ENCODE peak calls at places on chromosomes 13 and 19, in five cellular contexts. N is psoas muscle, H is osteoblast, D is neural progenitor cell, W is cardiac muscle cell. Q is an unnamed sample. For H3K4me1, the result is how much of the 10 kb centered on the place peaks cover.

GRCh38 chr19:16778796-16779411 is 50.3 kb upstream of the SIN3B start:
- DNase-seq in H (peak), W (peak), N (peak), D (peak), Q (peak)

GRCh38 chr19:33399745-33400681 is 26.5 kb downstream of the CEBPG start:
- DNase-seq in H (peak), N (no peak), D (no peak), W (no peak), Q (no peak)

GRCh38 chr19:3055741-3056453 is 6.4 kb downstream of the TLE5 start:
- DNase-seq in H (peak), N (peak), D (no peak), W (no peak), Q (peak)

GRCh38 chr19:35395762-35396199 is 24.9 kb downstream of the GPR42 start:
- DNase-seq in H (no peak), D (peak), W (no peak), N (no peak), Q (no peak)

GRCh38 chr13:67084066-67084465 is 146.1 kb downstream of the PCDH9 start:
- DNase-seq in N (no peak), D (no peak), W (peak), H (no peak), Q (no peak)

GRCh38 chr19:46731584-46731983 is 14.3 kb upstream of the FKRP start:
- DNase-seq in W (peak), H (no peak), D (no peak), N (no peak), Q (no peak)

GRCh38 chr13:28528848-28529247 is 33.9 kb upstream of the FLT1 start:
- DNase-seq in N (no peak), D (no peak), W (no peak), H (no peak), Q (peak)

GRCh38 chr13:40969169-40969901 is 49.8 kb downstream of the ELF1 start:
- DNase-seq in N (no peak), H (no peak), W (no peak), D (no peak), Q (no peak)

GRCh38 chr13:40341086-40341471 is 325.4 kb downstream of the FOXO1 start:
- DNase-seq in N (no peak), D (peak), W (peak), H (no peak), Q (peak)

GRCh38 chr13:49219647-49220034 is 497 bp upstream of the MLNR start:
- DNase-seq in W (no peak), D (no peak), N (no peak), H (peak), Q (no peak)

GRCh38 chr19:53704011-53704410 is 72.2 kb downstream of the DPRX start:
- DNase-seq in W (no peak), H (no peak), D (no peak), N (no peak), Q (no peak)

GRCh38 chr13:99421758-99422555 is 79.3 kb upstream of the TM9SF2 start:
- DNase-seq in W (no peak), H (no peak), N (no peak), D (no peak), Q (no peak)

GRCh38 chr13:99028890-99029289 is 51.0 kb upstream of the DOCK9 start:
- DNase-seq in D (peak), H (no peak), W (no peak), N (no peak), Q (peak)

GRCh38 chr13:38866649-38867048 is 124.0 kb downstream of the STOML3 start:
- DNase-seq in D (no peak), H (no peak), N (no peak), W (peak), Q (peak)

GRCh38 chr13:26011996-26012688 is 39.7 kb downstream of the SHISA2 start:
- DNase-seq in N (no peak), W (peak), D (no peak), H (no peak), Q (no peak)

GRCh38 chr13:109509154-109509905 is 277.1 kb downstream of the IRS2 start:
- DNase-seq in N (no peak), D (no peak), H (no peak), W (peak), Q (no peak)

GRCh38 chr19:10784257-10784656 is 51.8 kb downstream of the TMED1 start:
- DNase-seq in W (no peak), N (no peak), D (no peak), H (no peak), Q (no peak)

GRCh38 chr13:50069255-50069654 is 54.0 kb downstream of the KCNRG start:
- DNase-seq in H (no peak), W (peak), D (no peak), N (no peak), Q (no peak)

GRCh38 chr19:17347877-17348276 is 10.5 kb downstream of the GTPBP3 start:
- DNase-seq in H (peak), D (no peak), W (no peak), N (no peak), Q (no peak)

GRCh38 chr13:75550159-75550567 is 572 bp downstream of the UCHL3 start:
- DNase-seq in H (no peak), D (peak), N (no peak), W (peak), Q (peak)

GRCh38 chr13:94325660-94326059 is 153.8 kb downstream of the DCT start:
- DNase-seq in H (peak), D (no peak), N (no peak), W (peak), Q (no peak)

GRCh38 chr19:42436006-42436405 is 6.7 kb downstream of the CXCL17 start:
- DNase-seq in N (no peak), H (no peak), D (no peak), W (peak), Q (no peak)

GRCh38 chr19:10812902-10813404 is 23.1 kb downstream of the TMED1 start:
- DNase-seq in N (peak), W (peak), H (peak), D (no peak), Q (no peak)

GRCh38 chr13:76791290-76791664 is 94.9 kb downstream of the KCTD12 start:
- DNase-seq in H (no peak), W (peak), N (no peak), D (no peak), Q (no peak)

GRCh38 chr13:45295536-45295935 is 45.4 kb downstream of the TPT1 start:
- DNase-seq in H (no peak), N (no peak), W (no peak), D (no peak), Q (peak)

GRCh38 chr13:21933001-21933400 is 262.1 kb downstream of the FGF9 start:
- DNase-seq in H (no peak), W (no peak), D (no peak), N (no peak), Q (no peak)

GRCh38 chr19:6730153-6730804 is 7.1 kb downstream of the GPR108 start:
- DNase-seq in D (peak), N (no peak), H (peak), W (no peak), Q (peak)

DNA sequence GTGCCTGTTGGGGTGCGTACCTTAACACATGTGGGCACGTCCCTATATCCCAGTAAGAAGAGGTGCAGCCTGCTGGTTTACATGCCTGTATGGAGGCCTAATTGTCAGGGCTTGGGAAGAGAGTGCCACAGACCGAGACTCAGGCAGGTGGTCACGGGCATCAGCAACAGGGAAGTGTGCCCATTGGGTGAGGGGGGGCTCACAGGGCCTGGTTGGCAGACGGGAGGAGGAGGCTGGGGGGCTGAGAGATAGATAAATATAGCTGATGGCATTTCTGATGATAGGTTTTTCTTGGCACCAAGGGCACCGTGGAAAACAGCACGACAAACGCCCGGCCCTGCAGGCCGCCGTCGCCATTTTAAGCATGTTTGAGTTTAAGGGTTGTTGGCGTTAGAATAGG is 37.6 kb downstream of the NFIX start:
- DNase-seq in H (no peak), D (no peak), W (no peak), N (no peak), Q (no peak)
- H3K4me1 ChIP-seq in H (half or more), D (under half), W (under half), N (half or more), Q (half or more)

GRCh38 chr13:46359731-46360130 is 27.3 kb downstream of the RUBCNL start:
- DNase-seq in N (no peak), D (no peak), W (no peak), H (peak), Q (no peak)
- H3K27ac ChIP-seq in N (no peak), D (no peak), W (no peak), H (peak), Q (no peak)

GRCh38 chr13:114127473-114128347 is 4.7 kb downstream of the RASA3 start:
- DNase-seq in W (no peak), H (no peak), N (no peak), D (no peak), Q (no peak)
- H3K4me3 ChIP-seq in W (no peak), H (peak), N (peak), D (no peak), Q (no peak)

GRCh38 chr13:79681069-79681468 is 200.1 kb downstream of the NDFIP2 start:
- DNase-seq in H (no peak), D (no peak), N (no peak), W (peak), Q (no peak)

GRCh38 chr13:79686441-79686840 is 205.5 kb downstream of the NDFIP2 start:
- DNase-seq in D (no peak), N (no peak), H (no peak), W (peak), Q (no peak)

GRCh38 chr13:79680485-79680884 is 199.5 kb downstream of the NDFIP2 start:
- DNase-seq in H (no peak), D (no peak), W (no peak), N (no peak), Q (no peak)

GRCh38 chr13:79682164-79682563 is 201.2 kb downstream of the NDFIP2 start:
- DNase-seq in N (no peak), W (no peak), D (no peak), H (no peak), Q (no peak)

GRCh38 chr13:79684426-79684825 is 203.5 kb downstream of the NDFIP2 start:
- DNase-seq in W (no peak), H (no peak), N (no peak), D (no peak), Q (no peak)
- H3K4me1 ChIP-seq in W (under half), H (under half), N (under half), D (under half), Q (under half)

DNA sequence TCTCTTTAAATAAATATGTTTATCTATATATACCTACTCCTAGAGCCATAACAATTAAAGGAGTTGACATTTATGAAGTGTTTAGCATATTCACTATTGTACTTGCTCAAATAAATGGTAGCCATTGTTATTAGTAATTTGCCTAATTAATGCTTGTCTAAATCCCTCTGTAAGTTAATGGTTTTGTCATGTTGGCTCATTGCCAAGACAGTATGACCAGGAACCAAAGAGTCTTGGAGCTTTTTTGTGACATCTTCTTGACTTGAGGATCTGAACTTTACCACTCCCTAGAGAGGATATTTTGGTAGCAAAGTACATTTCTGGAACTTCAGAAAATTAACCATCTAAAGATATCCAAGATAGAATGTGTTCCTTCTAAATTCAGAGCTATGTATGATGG is 15.5 kb downstream of the FRY start:
- DNase-seq in N (no peak), W (no peak), D (no peak), H (no peak), Q (no peak)
- H3K27ac ChIP-seq in N (no peak), W (no peak), D (no peak), H (no peak), Q (no peak)

GRCh38 chr19:45526971-45527370 is 19.7 kb downstream of the VASP start:
- DNase-seq in W (no peak), N (no peak), D (no peak), H (no peak), Q (no peak)

GRCh38 chr19:45528149-45528743 is 21.0 kb downstream of the VASP start:
- DNase-seq in N (no peak), D (peak), W (peak), H (no peak), Q (no peak)

GRCh38 chr19:45531349-45531748 is 24.1 kb downstream of the VASP start:
- DNase-seq in H (no peak), N (no peak), D (no peak), W (no peak), Q (no peak)

GRCh38 chr19:45527731-45528130 is 20.5 kb downstream of the VASP start:
- DNase-seq in D (peak), H (peak), W (no peak), N (no peak), Q (no peak)

GRCh38 chr19:45528744-45529453 is 21.6 kb downstream of the VASP start:
- DNase-seq in N (no peak), H (peak), W (peak), D (peak), Q (no peak)
- H3K4me3 ChIP-seq in N (peak), H (no peak), W (peak), D (peak), Q (no peak)

DNA sequence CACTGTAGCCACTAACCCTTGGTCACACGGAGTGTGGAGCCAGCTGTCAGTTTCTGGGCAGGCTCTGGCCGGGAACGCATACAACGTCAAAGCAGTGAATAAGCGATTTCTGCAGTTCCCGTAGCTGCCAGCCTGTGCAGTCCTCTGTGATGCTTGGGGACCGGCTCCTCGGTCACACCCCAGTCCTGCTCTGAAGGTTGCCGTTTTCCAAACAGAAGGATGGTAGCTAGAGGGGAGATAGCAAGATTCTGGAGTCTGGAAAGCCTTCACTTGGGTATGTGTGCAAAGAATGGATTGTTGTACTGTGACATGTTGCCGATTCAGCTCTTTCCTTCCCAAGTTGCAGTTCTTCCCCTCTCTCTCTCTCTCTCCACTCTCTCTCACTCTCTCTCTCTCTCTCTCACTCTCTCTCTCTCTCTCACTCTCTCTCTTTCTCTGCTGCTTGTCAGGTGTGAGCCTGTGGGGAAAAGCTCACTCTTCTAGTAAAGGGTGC is 38.7 kb upstream of the C1QTNF9 start:
- DNase-seq in N (peak), W (peak), D (peak), H (peak), Q (peak)
- H3K4me1 ChIP-seq in N (under half), W (under half), D (under half), H (under half), Q (under half)

DNA sequence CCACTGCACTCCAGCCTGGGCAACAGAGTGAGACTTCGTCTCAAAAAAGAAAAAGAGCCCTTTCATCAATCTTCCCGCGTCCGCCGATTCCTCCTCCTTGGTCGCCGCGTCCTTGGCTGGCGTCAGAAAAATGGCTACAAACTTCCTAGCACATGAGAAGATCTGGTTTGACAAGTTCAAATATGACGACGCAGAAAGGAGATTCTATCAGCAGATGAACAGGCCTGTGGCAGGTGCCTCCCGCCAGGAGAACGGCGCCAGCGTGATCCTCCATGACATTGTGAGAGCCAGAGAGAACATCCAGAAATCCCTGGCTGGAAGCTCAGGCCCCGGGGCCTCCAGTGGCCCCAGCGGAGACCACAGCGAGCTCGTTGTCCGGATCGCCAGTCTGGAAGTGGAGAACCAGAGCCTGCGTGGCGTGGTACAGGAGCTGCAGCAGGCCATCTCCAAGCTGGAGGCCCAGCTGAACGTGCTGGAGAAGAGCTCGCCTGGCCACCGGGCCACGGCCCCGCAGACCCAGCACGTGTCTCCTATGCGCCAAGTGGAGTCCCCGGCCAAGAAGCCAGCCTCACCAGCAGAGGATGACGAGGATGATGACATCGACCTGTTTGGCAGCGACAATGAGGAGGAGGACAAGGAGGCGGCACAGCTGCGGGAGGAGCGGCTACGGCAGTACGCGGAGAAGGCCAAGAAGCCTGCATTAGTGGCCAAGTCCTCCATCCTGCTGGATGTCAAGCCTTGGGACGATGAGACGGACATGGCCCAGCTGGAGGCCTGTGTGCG is 2.1 kb upstream of the MISP3 start:
- DNase-seq in H (no peak), D (no peak), W (no peak), N (no peak), Q (no peak)
- H3K27ac ChIP-seq in H (no peak), D (no peak), W (no peak), N (no peak), Q (no peak)

Q was measured in SJCRH30.